ENCODE peak calls at places on chromosomes 2 and 18, in seven cellular contexts. K is amniotic epithelial cell; U is left kidney; R is AG09319; F is activated CD4-positive, CD25-positive, alpha-beta regulatory T cell; P is substantia nigra; I is posterior cingulate gyrus. L is an unnamed sample.

GRCh38 chr2:130762910-130763385 is 7.6 kb downstream of the AMER3 start:
- DNase-seq in K (no peak), F (no peak), R (no peak), I (no peak), P (no peak), U (no peak), L (no peak)

GRCh38 chr18:420661-421060 is 79.8 kb downstream of the COLEC12 start:
- DNase-seq in K (no peak), R (no peak), I (no peak), U (no peak), P (no peak), F (no peak), L (no peak)

GRCh38 chr2:45263147-45263546 is 253.9 kb upstream of the SIX2 start:
- DNase-seq in P (no peak), R (no peak), K (no peak), U (peak; percentile 44), F (no peak), I (no peak), L (no peak)

GRCh38 chr2:28654286-28654980 is 97.2 kb upstream of the PPP1CB start:
- DNase-seq in U (peak; percentile 50), K (peak; percentile 43), I (no peak), R (no peak), F (no peak), P (no peak), L (no peak)

GRCh38 chr2:240468300-240469238 is 33.1 kb downstream of the GPC1 start:
- DNase-seq in F (no peak), I (no peak), U (no peak), R (no peak), K (no peak), P (no peak), L (no peak)

GRCh38 chr18:23077493-23078256 is 57.6 kb upstream of the CABLES1 start:
- DNase-seq in P (no peak), U (peak; percentile 65), R (no peak), K (no peak), I (no peak), F (no peak), L (no peak)

GRCh38 chr18:28571929-28572328 is 395.0 kb upstream of the CDH2 start:
- DNase-seq in P (no peak), I (no peak), F (no peak), U (no peak), R (no peak), K (no peak), L (no peak)

GRCh38 chr2:149225446-149225845 is 104.9 kb upstream of the LYPD6 start:
- DNase-seq in R (no peak), U (no peak), K (peak; percentile 8), I (no peak), F (no peak), P (no peak), L (no peak)

GRCh38 chr2:165745916-165746315 is 48.1 kb downstream of the GALNT3 start:
- DNase-seq in U (no peak), K (peak; percentile 59), P (no peak), I (no peak), F (no peak), R (peak; percentile 8), L (no peak)

GRCh38 chr2:219475697-219476604 is 22.7 kb upstream of the GMPPA start:
- DNase-seq in P (no peak), F (peak; percentile 44), R (no peak), I (peak; percentile 35), U (peak; percentile 89), K (peak; percentile 38), L (no peak)

GRCh38 chr18:69982417-69982816 is 34.7 kb upstream of the CD226 start:
- DNase-seq in P (no peak), I (no peak), R (no peak), U (no peak), K (no peak), F (no peak), L (no peak)

GRCh38 chr2:207394812-207395534 is 134.8 kb upstream of the CREB1 start:
- DNase-seq in F (peak; percentile 3), P (no peak), K (peak; percentile 98), R (peak; percentile 82), I (no peak), U (peak; percentile 51), L (no peak)

GRCh38 chr2:218129756-218130155 is 3.9 kb downstream of the CXCR2 start:
- DNase-seq in F (no peak), P (no peak), I (no peak), R (no peak), U (no peak), K (peak; percentile 64), L (no peak)

GRCh38 chr2:105873721-105874120 is 129.0 kb downstream of the NCK2 start:
- DNase-seq in R (peak; percentile 5), I (no peak), P (no peak), K (peak; percentile 77), F (peak; percentile 47), U (no peak), L (no peak)